ENCODE peak calls at places on chromosomes 6 and 20, in nine cellular contexts. Y is body of pancreas, O is left ventricle myocardium inferior, G is Peyer's patch, S is NB4, B is kidney, L is endodermal cell, V is neural progenitor cell, T is fibroblast of the aortic adventitia. E is an unnamed sample.

GRCh38 chr6:89596484-89596883 is 42.1 kb downstream of the LYRM2 start:
- DNase-seq in G (no peak), O (no peak), T (no peak), V (no peak), S (peak; percentile 23), Y (no peak), L (no peak), B (no peak), E (no peak)

GRCh38 chr6:38283734-38284362 is 355.9 kb downstream of the BTBD9 start:
- DNase-seq in G (no peak), L (no peak), V (no peak), S (peak; percentile 61), Y (no peak), T (no peak), O (no peak), B (no peak), E (no peak)

GRCh38 chr20:18879262-18879661 is 65.7 kb downstream of the SCP2D1 start:
- DNase-seq in B (no peak), S (no peak), V (no peak), T (no peak), G (no peak), L (no peak), O (no peak), Y (no peak), E (no peak)

GRCh38 chr6:27834384-27834783 is 77.8 kb downstream of the OR2B2 start:
- DNase-seq in O (no peak), Y (no peak), B (no peak), S (peak; percentile 70), T (no peak), G (no peak), V (no peak), L (no peak), E (no peak)

GRCh38 chr20:13649548-13649947 is 10.8 kb upstream of the TASP1 start:
- DNase-seq in T (peak; percentile 7), Y (peak; percentile 4), V (peak; percentile 64), S (no peak), G (no peak), B (no peak), O (peak; percentile 74), L (peak; percentile 67), E (peak; percentile 37)

GRCh38 chr20:32789896-32790750 is 27.9 kb downstream of the DNMT3B start:
- DNase-seq in B (peak; percentile 89), G (peak; percentile 66), O (peak; percentile 70), T (peak; percentile 72), Y (peak; percentile 74), V (peak; percentile 86), S (peak; percentile 77), L (peak; percentile 93), E (peak; percentile 24)

GRCh38 chr6:75424610-75425548 is 68.7 kb downstream of the FILIP1 start:
- DNase-seq in T (no peak), O (no peak), S (no peak), Y (no peak), V (no peak), L (no peak), B (no peak), G (no peak), E (peak; percentile 69)

GRCh38 chr20:63891061-63892002 is 3.6 kb upstream of the DNAJC5 start:
- DNase-seq in Y (no peak), S (peak; percentile 47), G (no peak), L (peak; percentile 58), B (no peak), O (no peak), V (no peak), T (no peak), E (no peak)

GRCh38 chr6:156175971-156176421 is 601.2 kb upstream of the ARID1B start:
- DNase-seq in L (peak; percentile 84), B (peak; percentile 48), Y (peak; percentile 35), T (no peak), O (peak; percentile 42), S (peak; percentile 10), V (peak; percentile 88), G (no peak), E (no peak)

GRCh38 chr6:3764516-3765333 is 13.2 kb upstream of the PXDC1 start:
- DNase-seq in O (no peak), B (peak; percentile 25), S (peak; percentile 47), Y (no peak), T (no peak), G (no peak), V (no peak), L (peak; percentile 41), E (no peak)

GRCh38 chr6:53906842-53907241 is 112.0 kb downstream of the LRRC1 start:
- DNase-seq in O (no peak), L (no peak), Y (no peak), B (no peak), V (no peak), G (no peak), T (peak; percentile 15), S (no peak), E (no peak)

GRCh38 chr6:121780325-121781313 is 345.2 kb downstream of the GJA1 start:
- DNase-seq in L (peak; percentile 53), T (peak; percentile 96), V (no peak), O (peak; percentile 78), B (peak; percentile 62), G (no peak), Y (peak; percentile 44), S (peak; percentile 47), E (peak; percentile 72)

GRCh38 chr20:19354950-19355349 is 142.5 kb downstream of the SLC24A3 start:
- DNase-seq in B (no peak), V (no peak), O (no peak), Y (no peak), S (no peak), T (no peak), L (no peak), G (no peak), E (no peak)

GRCh38 chr6:1644516-1644915 is 34.8 kb downstream of the FOXC1 start:
- DNase-seq in O (no peak), L (no peak), S (peak; percentile 30), Y (no peak), G (no peak), V (no peak), B (no peak), T (no peak), E (no peak)

GRCh38 chr20:41171736-41172295 is 34.5 kb downstream of the PLCG1 start:
- DNase-seq in V (no peak), L (peak; percentile 35), B (no peak), T (no peak), G (no peak), S (no peak), O (no peak), Y (no peak), E (no peak)

GRCh38 chr6:106149472-106150069 is 63.4 kb downstream of the PRDM1 start:
- DNase-seq in Y (no peak), O (no peak), V (no peak), T (no peak), S (no peak), L (no peak), B (no peak), G (no peak), E (no peak)

GRCh38 chr20:460180-460579 is 2.2 kb downstream of the TBC1D20 start:
- DNase-seq in T (no peak), S (no peak), B (no peak), O (no peak), V (no peak), L (no peak), G (no peak), Y (no peak), E (no peak)
- H3K4me3 ChIP-seq in T (peak overlapping the region; percentile 83), S (peak overlapping the region; percentile 81), B (peak overlapping the region; percentile 14), O (peak overlapping the region; percentile 79), V (peak overlapping the region; percentile 79), L (peak overlapping the region; percentile 92), G (no peak overlapping the region), Y (no peak overlapping the region), E (peak overlapping the region; percentile 80)

DNA sequence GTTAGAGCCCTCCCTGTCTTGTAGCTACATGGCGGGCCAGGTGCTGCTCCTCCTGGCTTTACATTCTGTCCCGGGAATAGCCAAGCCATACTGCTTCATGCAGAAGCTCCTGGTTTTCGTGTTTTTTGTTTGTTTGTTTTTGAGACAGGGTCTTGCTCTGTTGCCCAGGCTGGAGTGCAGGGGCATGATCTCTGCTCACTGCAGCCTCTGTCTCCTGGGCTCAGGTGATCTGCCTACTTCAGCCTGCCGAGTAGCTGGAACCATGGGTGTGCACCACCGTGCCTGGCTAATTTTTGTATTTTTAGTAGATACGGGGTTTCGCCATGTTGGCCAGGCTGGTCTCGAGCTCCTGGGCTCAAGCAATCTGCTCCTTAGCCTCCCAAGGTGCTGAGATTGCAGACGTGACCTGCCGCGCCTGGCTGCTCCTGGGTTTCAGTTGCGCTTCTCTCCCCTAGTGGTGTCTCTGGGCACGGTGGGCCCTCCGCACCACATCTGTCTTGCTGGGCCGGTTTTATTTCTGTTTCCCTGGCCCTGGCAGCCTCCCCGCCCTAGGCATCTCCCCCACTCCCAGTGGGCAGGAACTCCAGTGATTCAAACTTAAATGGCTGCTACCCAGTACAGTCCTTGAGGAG is 12.9 kb downstream of the CDYL start:
- DNase-seq in S (no peak), T (no peak), Y (no peak), B (no peak), L (peak; percentile 78), O (no peak), G (peak; percentile 61), V (peak; percentile 28), E (no peak)
- TF ChIP-seq CTCF in S (no peak), T (no peak), Y (no peak), B (no peak), L (peak; percentile 69), O (no peak), G (no peak), V (peak; percentile 38), E (no peak)

DNA sequence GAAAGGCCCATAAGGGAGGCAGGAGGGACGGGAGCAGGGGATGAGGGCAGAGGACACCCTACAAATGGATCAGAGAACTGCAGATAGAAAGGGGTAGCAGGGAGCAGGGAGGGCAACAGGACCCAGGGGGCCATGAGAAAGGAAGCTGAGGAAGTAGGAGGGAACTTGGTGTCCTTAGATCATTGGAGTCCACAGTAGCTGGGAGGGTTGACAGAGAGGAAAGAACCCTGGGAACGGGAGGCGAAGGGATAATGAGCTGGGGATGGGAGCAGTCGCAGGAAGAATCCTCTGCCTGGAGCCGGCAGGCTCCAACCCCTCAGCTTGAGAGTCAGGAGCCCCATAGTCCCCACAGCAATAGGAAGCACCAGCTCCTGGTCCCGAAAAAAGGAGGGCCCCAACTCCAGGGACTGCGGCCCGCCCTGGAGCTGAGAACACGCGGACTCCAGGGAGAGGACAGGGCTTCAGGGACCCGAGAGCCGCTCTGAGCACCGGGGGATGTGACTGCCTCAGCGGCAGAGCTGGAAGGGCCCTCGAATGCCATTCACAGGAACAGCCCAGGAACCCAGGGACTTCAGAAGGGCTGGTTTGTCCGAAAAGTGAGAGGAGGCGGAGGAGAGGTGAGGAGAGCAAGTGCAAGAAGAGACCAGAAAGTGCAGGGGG is 32.7 kb downstream of the HLA-A start:
- DNase-seq in L (peak; percentile 73), Y (no peak), T (no peak), G (no peak), V (peak; percentile 42), O (no peak), S (peak; percentile 14), B (peak; percentile 75), E (no peak)
- H3K4me3 ChIP-seq in L (peak overlapping the region; percentile 54), Y (no peak overlapping the region), T (no peak overlapping the region), G (peak overlapping the region; percentile 34), V (peak overlapping the region; percentile 40), O (peak overlapping the region; percentile 74), S (no peak overlapping the region), B (no peak overlapping the region), E (peak overlapping the region; percentile 49)

DNA sequence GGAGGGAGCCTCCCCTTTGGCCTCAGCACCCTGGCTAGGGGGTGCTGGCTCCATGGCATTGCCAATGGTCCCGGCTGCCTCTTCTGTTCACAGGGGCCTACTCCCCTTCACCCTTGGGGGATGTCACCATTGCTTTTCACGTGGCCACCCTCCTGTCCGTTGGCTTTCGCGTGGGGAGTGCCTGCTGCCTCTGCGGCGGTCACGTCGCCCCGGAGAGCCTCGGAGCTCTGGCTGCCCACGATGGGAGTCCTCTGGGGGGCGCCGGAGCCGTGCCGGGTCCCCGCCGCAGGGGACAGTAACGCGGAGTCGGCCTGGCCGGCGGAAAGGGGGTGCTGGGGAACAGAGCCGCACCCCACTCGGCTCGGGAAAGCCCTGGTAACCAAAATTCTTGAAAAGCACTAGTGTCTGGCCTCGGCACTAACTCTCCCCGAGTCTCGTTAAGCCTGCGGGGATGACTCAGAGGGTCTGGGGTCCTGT is 661 bp upstream of the HEBP2 start:
- DNase-seq in L (peak; percentile 74), O (peak; percentile 44), V (peak; percentile 47), B (peak; percentile 87), Y (peak; percentile 34), G (peak; percentile 55), S (peak; percentile 73), T (no peak), E (no peak)
- TF ChIP-seq CTCF in L (peak; percentile 51), O (peak; percentile 40), V (peak; percentile 31), B (no peak), Y (peak; percentile 23), G (no peak), S (peak; percentile 35), T (peak; percentile 9), E (peak; percentile 12)